ENCODE peak calls at places on chromosomes 2 and 18, in five cellular contexts. One of them, this sample, is unnamed.

GRCh38 chr2:182559623-182560022 is 132.8 kb upstream of the PDE1A start:
- DNase-seq in A549: no peak
- DNase-seq in GM12878: no peak
- DNase-seq in endothelial cell of umbilical vein: no peak
- DNase-seq in K562: no peak
- DNase-seq in this sample: no peak

GRCh38 chr2:625415-626135 is 51.6 kb downstream of the TMEM18 start:
- DNase-seq in endothelial cell of umbilical vein: no peak
- DNase-seq in GM12878: no peak
- DNase-seq in A549: no peak
- DNase-seq in K562: no peak
- DNase-seq in this sample: no peak

GRCh38 chr18:2545155-2545554 is 26.1 kb downstream of the METTL4 start:
- DNase-seq in A549: no peak
- DNase-seq in GM12878: no peak
- DNase-seq in K562: no peak
- DNase-seq in endothelial cell of umbilical vein: no peak
- DNase-seq in this sample: no peak

GRCh38 chr2:31434911-31435310 is 20.4 kb upstream of the XDH start:
- DNase-seq in K562: no peak
- DNase-seq in endothelial cell of umbilical vein: no peak
- DNase-seq in A549: peak; percentile 36
- DNase-seq in GM12878: no peak
- DNase-seq in this sample: no peak

GRCh38 chr2:70569559-70569958 is 15.9 kb upstream of the TGFA start:
- DNase-seq in K562: no peak
- DNase-seq in A549: no peak
- DNase-seq in GM12878: no peak
- DNase-seq in endothelial cell of umbilical vein: no peak
- DNase-seq in this sample: no peak

GRCh38 chr2:98505991-98506664 is 61.5 kb downstream of the INPP4A start:
- DNase-seq in endothelial cell of umbilical vein: no peak
- DNase-seq in GM12878: no peak
- DNase-seq in A549: no peak
- DNase-seq in K562: no peak
- DNase-seq in this sample: peak; percentile 38

GRCh38 chr2:96924775-96925747 is 55.2 kb upstream of the SEMA4C start:
- DNase-seq in GM12878: no peak
- DNase-seq in K562: no peak
- DNase-seq in endothelial cell of umbilical vein: no peak
- DNase-seq in A549: no peak
- DNase-seq in this sample: no peak

GRCh38 chr18:24396082-24396623 is 1.5 kb downstream of the OSBPL1A start:
- DNase-seq in K562: no peak
- DNase-seq in endothelial cell of umbilical vein: no peak
- DNase-seq in GM12878: no peak
- DNase-seq in A549: no peak
- DNase-seq in this sample: peak; percentile 6

GRCh38 chr2:207274541-207274940 is 108.8 kb upstream of the KLF7 start:
- DNase-seq in A549: no peak
- DNase-seq in GM12878: no peak
- DNase-seq in endothelial cell of umbilical vein: peak; percentile 88
- DNase-seq in K562: no peak
- DNase-seq in this sample: no peak

GRCh38 chr2:66082576-66082975 is 352.3 kb upstream of the MEIS1 start:
- DNase-seq in A549: no peak
- DNase-seq in endothelial cell of umbilical vein: no peak
- DNase-seq in GM12878: no peak
- DNase-seq in K562: no peak
- DNase-seq in this sample: no peak

GRCh38 chr2:152513681-152514080 is 178.7 kb downstream of the FMNL2 start:
- DNase-seq in K562: no peak
- DNase-seq in GM12878: no peak
- DNase-seq in endothelial cell of umbilical vein: peak; percentile 80
- DNase-seq in A549: peak; percentile 29
- DNase-seq in this sample: no peak
- TF ChIP-seq MYC in K562: no peak
- TF ChIP-seq MYC in GM12878: no peak
- TF ChIP-seq MYC in endothelial cell of umbilical vein: no peak
- TF ChIP-seq MYC in A549: no peak
- TF ChIP-seq MYC in this sample: no peak

DNA sequence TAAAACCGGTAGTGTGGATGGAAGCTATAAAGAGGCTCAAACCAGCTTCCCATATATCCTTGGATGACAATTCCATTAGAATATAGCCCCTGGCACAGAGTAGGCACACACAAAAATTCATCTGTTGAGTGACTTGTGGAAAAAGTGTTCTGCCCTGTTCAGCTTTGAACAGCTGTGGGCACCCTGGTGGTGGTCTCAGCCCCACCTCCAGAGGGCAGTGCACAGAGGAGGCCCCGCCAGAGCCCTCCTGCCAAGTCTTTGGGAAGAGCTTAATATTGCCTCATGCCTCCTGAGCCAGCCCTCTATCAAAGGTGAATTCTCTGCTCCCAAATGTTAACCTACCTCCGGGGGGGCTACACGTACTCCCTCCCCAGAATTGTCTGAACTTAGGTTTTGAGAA is 30.4 kb downstream of the EPAS1 start:
- DNase-seq in GM12878: no peak
- DNase-seq in A549: no peak
- DNase-seq in K562: peak; percentile 43
- DNase-seq in endothelial cell of umbilical vein: no peak
- DNase-seq in this sample: no peak
- TF ChIP-seq CTCF in GM12878: no peak
- TF ChIP-seq CTCF in A549: peak; percentile 26
- TF ChIP-seq CTCF in K562: peak; percentile 50
- TF ChIP-seq CTCF in endothelial cell of umbilical vein: peak; percentile 13
- TF ChIP-seq CTCF in this sample: peak; percentile 40

GRCh38 chr18:43192408-43192807 is 76.9 kb upstream of the RIT2 start:
- DNase-seq in A549: no peak
- DNase-seq in K562: no peak
- DNase-seq in endothelial cell of umbilical vein: no peak
- DNase-seq in GM12878: no peak
- DNase-seq in this sample: no peak
- TF ChIP-seq MYC in A549: no peak
- TF ChIP-seq MYC in K562: no peak
- TF ChIP-seq MYC in endothelial cell of umbilical vein: no peak
- TF ChIP-seq MYC in GM12878: no peak
- TF ChIP-seq MYC in this sample: no peak

DNA sequence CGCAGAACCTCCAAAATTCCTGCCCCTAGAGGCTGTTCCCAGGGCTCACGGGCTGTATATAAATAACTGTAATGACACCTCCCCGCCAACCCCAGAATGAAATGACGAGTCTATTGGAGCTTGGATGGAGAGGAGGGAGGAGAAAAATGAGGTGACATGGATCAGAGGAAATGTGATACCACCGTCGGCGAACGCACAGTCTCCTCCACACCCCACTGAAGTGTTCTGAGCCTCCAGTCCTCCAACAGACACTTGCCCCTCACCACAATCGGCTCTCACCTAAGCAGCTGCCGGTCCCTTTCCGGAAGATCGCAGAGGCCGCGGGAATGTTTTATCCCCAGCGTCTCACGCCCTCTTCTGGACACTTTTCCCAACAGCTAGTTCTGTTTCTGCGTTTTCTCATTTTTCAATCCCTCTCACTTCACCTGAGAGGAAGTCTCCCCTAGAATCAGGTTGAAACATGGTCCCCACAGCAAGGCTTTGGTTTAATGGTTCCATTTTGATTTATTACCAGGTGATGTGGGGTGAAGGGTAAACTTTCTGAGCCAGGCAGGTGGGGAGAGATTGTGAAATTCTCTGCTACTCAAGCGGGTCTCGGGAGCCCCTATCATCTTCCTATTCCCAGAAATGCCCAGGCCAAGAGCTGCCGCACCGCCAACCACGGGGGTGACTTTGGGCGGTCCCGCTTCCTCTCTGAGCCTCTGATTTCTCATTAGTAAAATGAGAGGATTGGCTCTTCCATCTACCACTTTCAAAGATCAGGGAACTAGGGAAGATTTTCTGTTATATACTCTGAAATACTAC is 9.1 kb upstream of the MYO5B start:
- DNase-seq in GM12878: no peak
- DNase-seq in endothelial cell of umbilical vein: peak; percentile 24
- DNase-seq in K562: peak; percentile 9
- DNase-seq in A549: peak; percentile 24
- DNase-seq in this sample: peak; percentile 43
- TF ChIP-seq CTCF in GM12878: peak; percentile 52
- TF ChIP-seq CTCF in endothelial cell of umbilical vein: peak; percentile 66
- TF ChIP-seq CTCF in K562: peak; percentile 64
- TF ChIP-seq CTCF in A549: peak; percentile 51
- TF ChIP-seq CTCF in this sample: peak; percentile 51

DNA sequence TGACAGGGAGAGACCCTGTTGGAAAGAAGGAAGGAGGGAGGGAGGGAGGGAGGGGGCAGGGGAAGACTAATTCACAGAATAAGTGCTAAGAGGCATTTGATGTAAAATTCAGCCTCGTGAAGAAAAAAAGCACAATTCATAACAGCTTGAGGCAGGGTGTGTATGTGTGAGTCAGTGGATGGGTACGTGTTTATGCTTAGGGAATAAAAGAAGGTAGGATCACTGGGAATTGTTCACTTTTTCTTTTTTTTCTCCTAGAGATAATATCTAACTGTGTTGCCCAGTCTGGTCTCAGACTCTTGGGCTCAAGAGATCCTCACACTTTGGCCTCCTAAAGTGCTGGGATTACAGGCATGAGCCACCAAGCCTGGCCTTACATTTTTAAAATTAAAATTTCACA is 39.2 kb downstream of the WDR33 start:
- DNase-seq in GM12878: no peak
- DNase-seq in endothelial cell of umbilical vein: peak; percentile 10
- DNase-seq in K562: no peak
- DNase-seq in A549: peak; percentile 21
- DNase-seq in this sample: no peak
- TF ChIP-seq MYC in GM12878: no peak
- TF ChIP-seq MYC in endothelial cell of umbilical vein: no peak
- TF ChIP-seq MYC in K562: no peak
- TF ChIP-seq MYC in A549: no peak
- TF ChIP-seq MYC in this sample: no peak

DNA sequence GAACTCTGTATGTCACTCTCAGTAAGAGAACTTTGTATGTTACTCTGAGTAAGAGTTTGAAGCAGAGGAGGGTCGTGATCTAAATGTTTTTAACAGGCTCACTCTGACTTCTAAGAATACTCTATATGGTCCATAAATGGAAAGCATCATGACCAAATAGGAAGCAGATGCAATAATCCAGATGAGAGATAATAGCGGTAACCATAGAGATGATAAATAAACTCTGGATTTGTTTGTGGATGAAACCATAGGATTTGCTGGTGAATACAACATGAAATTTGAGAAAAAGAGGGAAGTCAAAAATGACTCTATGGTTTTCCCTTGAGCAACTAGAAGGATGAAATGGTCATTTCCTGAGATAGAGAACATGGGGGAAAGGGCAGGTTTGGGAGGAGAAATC is 3.9 kb downstream of the HEATR5B start:
- DNase-seq in endothelial cell of umbilical vein: peak; percentile 71
- DNase-seq in K562: no peak
- DNase-seq in A549: no peak
- DNase-seq in GM12878: no peak
- DNase-seq in this sample: peak; percentile 12
- TF ChIP-seq CTCF in endothelial cell of umbilical vein: no peak
- TF ChIP-seq CTCF in K562: no peak
- TF ChIP-seq CTCF in A549: no peak
- TF ChIP-seq CTCF in GM12878: no peak
- TF ChIP-seq CTCF in this sample: no peak

DNA sequence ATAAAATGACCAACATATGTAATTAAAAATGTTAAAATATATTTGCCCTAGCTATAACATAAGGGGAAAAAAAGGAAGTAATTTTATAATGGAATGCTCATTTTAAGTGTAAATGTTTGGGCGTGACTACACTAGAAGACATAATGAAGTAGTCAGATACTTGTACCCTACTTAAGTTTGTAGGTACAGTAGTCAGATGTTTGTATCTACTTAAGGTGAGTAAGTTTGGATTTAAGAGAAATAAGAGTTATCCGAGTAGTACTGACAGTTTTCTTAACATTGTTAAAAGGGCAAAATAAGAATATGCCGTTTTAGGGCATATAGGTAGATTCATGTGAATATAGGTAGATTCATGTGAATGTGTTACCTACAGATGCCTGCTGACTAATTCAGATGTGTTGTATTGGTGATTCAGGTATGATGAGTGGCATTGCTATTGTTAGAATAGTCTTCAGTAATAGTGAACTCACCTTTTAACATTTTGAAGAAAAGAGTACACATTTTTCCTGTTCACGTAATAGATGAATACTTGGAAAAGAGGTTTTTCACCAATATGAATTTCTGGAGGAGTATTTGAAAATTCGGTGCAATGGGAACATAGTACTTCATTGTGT is 14.9 kb downstream of the VAPA start:
- DNase-seq in K562: no peak
- DNase-seq in endothelial cell of umbilical vein: no peak
- DNase-seq in A549: no peak
- DNase-seq in GM12878: no peak
- DNase-seq in this sample: no peak
- TF ChIP-seq MYC in K562: no peak
- TF ChIP-seq MYC in endothelial cell of umbilical vein: no peak
- TF ChIP-seq MYC in A549: no peak
- TF ChIP-seq MYC in GM12878: no peak
- TF ChIP-seq MYC in this sample: no peak

DNA sequence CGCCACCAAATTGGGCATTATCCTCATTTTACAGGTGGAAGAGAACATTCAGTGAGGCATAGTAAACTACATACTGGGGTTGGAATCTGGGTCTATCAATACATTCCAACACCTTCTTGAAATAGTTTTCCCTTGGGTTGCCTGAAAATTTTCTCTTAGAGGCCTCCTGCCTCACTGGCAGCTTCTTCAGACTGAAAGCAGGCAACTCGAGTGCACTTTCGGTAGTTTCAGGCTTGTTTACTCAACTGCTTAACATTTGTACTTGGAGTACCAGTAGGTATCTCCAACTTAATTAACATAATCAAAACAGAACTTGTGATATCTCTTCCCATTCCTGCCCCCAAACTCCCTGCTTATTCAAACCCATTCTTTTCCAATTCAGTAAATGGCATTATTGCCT is 36.2 kb upstream of the C2orf74 start:
- DNase-seq in endothelial cell of umbilical vein: no peak
- DNase-seq in GM12878: no peak
- DNase-seq in A549: no peak
- DNase-seq in K562: no peak
- DNase-seq in this sample: no peak
- TF ChIP-seq CTCF in endothelial cell of umbilical vein: no peak
- TF ChIP-seq CTCF in GM12878: no peak
- TF ChIP-seq CTCF in A549: no peak
- TF ChIP-seq CTCF in K562: no peak
- TF ChIP-seq CTCF in this sample: no peak

GRCh38 chr2:23940262-23940975 is at the start of gene UBXN2A:
- DNase-seq in K562: peak; percentile 87
- DNase-seq in A549: peak; percentile 89
- DNase-seq in endothelial cell of umbilical vein: peak; percentile 80
- DNase-seq in GM12878: no peak
- DNase-seq in this sample: peak; percentile 90
- TF ChIP-seq MYC in K562: no peak
- TF ChIP-seq MYC in A549: no peak
- TF ChIP-seq MYC in endothelial cell of umbilical vein: no peak
- TF ChIP-seq MYC in GM12878: no peak
- TF ChIP-seq MYC in this sample: no peak